ENCODE peak calls at places on chromosome 11, in nine cellular contexts. F is activated CD4-positive, CD25-positive, alpha-beta regulatory T cell treated with anti-CD3 and anti-CD28 coated beads, Interleukin-2, amount 50 U/mL, for 72 hours; R is H7; T is HEK293T; I is Caco-2; L is frontal cortex; S is stimulated activated CD8-positive, alpha-beta memory T cell treated with anti-CD3 and anti-CD28 coated beads, Interleukin-4, amount 100 ng/mL, for 4 hours; Y is Peyer's patch; K is GM03348. O is an unnamed sample.

GRCh38 chr11:45658292-45658991 is 7.0 kb downstream of the CHST1 start:
- DNase-seq in F (no peak), R (peak), T (no peak), I (no peak), L (peak), S (no peak), Y (no peak), K (peak), O (no peak)

GRCh38 chr11:56197367-56197766 is 20.9 kb downstream of the OR5J2 start:
- DNase-seq in F (no peak), R (no peak), T (no peak), I (no peak), L (no peak), S (no peak), Y (no peak), K (no peak), O (no peak)

GRCh38 chr11:83978942-83979341 is 692.8 kb upstream of the CCDC90B start:
- DNase-seq in F (no peak), R (no peak), T (no peak), I (no peak), L (no peak), S (no peak), Y (no peak), K (no peak), O (no peak)

GRCh38 chr11:95095858-95096587 is 6.4 kb downstream of the ENDOD1 start:
- DNase-seq in F (no peak), R (no peak), T (no peak), I (no peak), L (no peak), S (no peak), Y (no peak), K (peak), O (no peak)

GRCh38 chr11:76270387-76270786 is 64.1 kb upstream of the WNT11 start:
- DNase-seq in F (no peak), R (no peak), T (no peak), I (no peak), L (no peak), S (no peak), Y (no peak), K (no peak), O (no peak)

GRCh38 chr11:16791494-16791961 is 53.1 kb downstream of the C11orf58 start:
- DNase-seq in F (no peak), R (no peak), T (no peak), I (no peak), L (no peak), S (no peak), Y (no peak), K (peak), O (no peak)

GRCh38 chr11:20672575-20672974 is 3.2 kb downstream of the NELL1 start:
- DNase-seq in F (no peak), R (peak), T (no peak), I (no peak), L (no peak), S (no peak), Y (no peak), K (no peak), O (no peak)

GRCh38 chr11:36213050-36213840 is 76.0 kb downstream of the COMMD9 start:
- DNase-seq in F (no peak), R (peak), T (no peak), I (no peak), L (peak), S (no peak), Y (no peak), K (no peak), O (no peak)

GRCh38 chr11:15897211-15897960 is 459.0 kb downstream of the SOX6 start:
- DNase-seq in F (no peak), R (no peak), T (no peak), I (no peak), L (no peak), S (no peak), Y (no peak), K (peak), O (no peak)

GRCh38 chr11:75474878-75475766 is 42.1 kb upstream of the KLHL35 start:
- DNase-seq in F (peak), R (peak), T (no peak), I (peak), L (no peak), S (peak), Y (peak), K (peak), O (no peak)

GRCh38 chr11:64507832-64508375 is 83.1 kb upstream of the SLC22A12 start:
- DNase-seq in F (no peak), R (no peak), T (no peak), I (no peak), L (no peak), S (no peak), Y (no peak), K (no peak), O (no peak)

O was measured in NCI-H2107.